ENCODE peak calls at places on chromosomes 2 and 18, in seven cellular contexts. One of them, this sample, is unnamed.

GRCh38 chr2:24830351-24830750 is 37.1 kb downstream of the CENPO start:
- DNase-seq in SK-N-SH: peak; percentile 41
- DNase-seq in GM23248: peak; percentile 25
- DNase-seq in PC-3: peak; percentile 24
- DNase-seq in HCT116: peak; percentile 10
- DNase-seq in MM.1S: no peak
- DNase-seq in GM23338: peak; percentile 55
- DNase-seq in this sample: no peak

GRCh38 chr2:145380436-145381017 is 860.6 kb upstream of the ZEB2 start:
- DNase-seq in PC-3: peak; percentile 84
- DNase-seq in GM23338: no peak
- DNase-seq in SK-N-SH: no peak
- DNase-seq in GM23248: peak; percentile 69
- DNase-seq in MM.1S: no peak
- DNase-seq in HCT116: peak; percentile 12
- DNase-seq in this sample: no peak

GRCh38 chr2:184879671-184880070 is 281.3 kb downstream of the ZNF804A start:
- DNase-seq in HCT116: no peak
- DNase-seq in GM23248: peak; percentile 7
- DNase-seq in SK-N-SH: no peak
- DNase-seq in MM.1S: no peak
- DNase-seq in GM23338: no peak
- DNase-seq in PC-3: peak; percentile 54
- DNase-seq in this sample: no peak

GRCh38 chr18:31497711-31498449 is at the start of gene DSG2:
- DNase-seq in SK-N-SH: peak; percentile 72
- DNase-seq in GM23338: peak; percentile 90
- DNase-seq in MM.1S: peak; percentile 67
- DNase-seq in GM23248: peak; percentile 24
- DNase-seq in HCT116: no peak
- DNase-seq in PC-3: peak; percentile 59
- DNase-seq in this sample: no peak

GRCh38 chr2:229416116-229416694 is 145.1 kb upstream of the PID1 start:
- DNase-seq in PC-3: no peak
- DNase-seq in HCT116: no peak
- DNase-seq in GM23338: no peak
- DNase-seq in GM23248: peak; percentile 71
- DNase-seq in SK-N-SH: no peak
- DNase-seq in MM.1S: no peak
- DNase-seq in this sample: no peak

GRCh38 chr2:232026941-232027340 is 65.4 kb downstream of the DIS3L2 start:
- DNase-seq in MM.1S: peak; percentile 88
- DNase-seq in HCT116: no peak
- DNase-seq in GM23338: no peak
- DNase-seq in GM23248: no peak
- DNase-seq in SK-N-SH: no peak
- DNase-seq in PC-3: no peak
- DNase-seq in this sample: no peak

GRCh38 chr2:218983263-218983970 is 1.6 kb downstream of the FEV start:
- DNase-seq in HCT116: no peak
- DNase-seq in SK-N-SH: peak; percentile 68
- DNase-seq in PC-3: no peak
- DNase-seq in GM23248: no peak
- DNase-seq in MM.1S: peak; percentile 5
- DNase-seq in GM23338: peak; percentile 38
- DNase-seq in this sample: no peak

GRCh38 chr2:176562359-176563043 is 293.3 kb downstream of the MTX2 start:
- DNase-seq in GM23338: no peak
- DNase-seq in PC-3: peak; percentile 73
- DNase-seq in GM23248: peak; percentile 91
- DNase-seq in SK-N-SH: no peak
- DNase-seq in HCT116: no peak
- DNase-seq in MM.1S: no peak
- DNase-seq in this sample: no peak

GRCh38 chr2:12674644-12675328 is 42.0 kb upstream of the TRIB2 start:
- DNase-seq in MM.1S: no peak
- DNase-seq in HCT116: no peak
- DNase-seq in SK-N-SH: no peak
- DNase-seq in PC-3: no peak
- DNase-seq in GM23248: no peak
- DNase-seq in GM23338: no peak
- DNase-seq in this sample: no peak
- TF ChIP-seq EZH2phosphoT487 in MM.1S: no peak
- TF ChIP-seq EZH2phosphoT487 in HCT116: no peak
- TF ChIP-seq EZH2phosphoT487 in SK-N-SH: no peak
- TF ChIP-seq EZH2phosphoT487 in PC-3: no peak
- TF ChIP-seq EZH2phosphoT487 in GM23248: no peak
- TF ChIP-seq EZH2phosphoT487 in GM23338: no peak
- TF ChIP-seq EZH2phosphoT487 in this sample: no peak

GRCh38 chr2:190546734-190547133 is 12.2 kb upstream of the NEMP2 start:
- DNase-seq in HCT116: no peak
- DNase-seq in GM23248: no peak
- DNase-seq in PC-3: no peak
- DNase-seq in SK-N-SH: no peak
- DNase-seq in GM23338: no peak
- DNase-seq in MM.1S: no peak
- DNase-seq in this sample: no peak

GRCh38 chr2:190547914-190548313 is 13.4 kb upstream of the NEMP2 start:
- DNase-seq in HCT116: no peak
- DNase-seq in GM23248: no peak
- DNase-seq in SK-N-SH: no peak
- DNase-seq in GM23338: no peak
- DNase-seq in MM.1S: no peak
- DNase-seq in PC-3: no peak
- DNase-seq in this sample: no peak

GRCh38 chr2:190545082-190545481 is 10.6 kb upstream of the NEMP2 start:
- DNase-seq in MM.1S: no peak
- DNase-seq in HCT116: no peak
- DNase-seq in PC-3: no peak
- DNase-seq in SK-N-SH: no peak
- DNase-seq in GM23338: no peak
- DNase-seq in GM23248: no peak
- DNase-seq in this sample: no peak

GRCh38 chr2:190550137-190550536 is 15.6 kb upstream of the NEMP2 start:
- DNase-seq in MM.1S: no peak
- DNase-seq in HCT116: no peak
- DNase-seq in GM23248: no peak
- DNase-seq in GM23338: peak; percentile 44
- DNase-seq in PC-3: no peak
- DNase-seq in SK-N-SH: no peak
- DNase-seq in this sample: no peak

GRCh38 chr2:190545756-190546385 is 11.3 kb upstream of the NEMP2 start:
- DNase-seq in PC-3: no peak
- DNase-seq in SK-N-SH: no peak
- DNase-seq in GM23338: no peak
- DNase-seq in GM23248: no peak
- DNase-seq in MM.1S: no peak
- DNase-seq in HCT116: no peak
- DNase-seq in this sample: no peak
- H3K4me3 ChIP-seq in PC-3: no peak overlapping the region
- H3K4me3 ChIP-seq in SK-N-SH: no peak overlapping the region
- H3K4me3 ChIP-seq in GM23338: no peak overlapping the region
- H3K4me3 ChIP-seq in GM23248: no peak overlapping the region
- H3K4me3 ChIP-seq in MM.1S: no peak overlapping the region
- H3K4me3 ChIP-seq in HCT116: no peak overlapping the region
- H3K4me3 ChIP-seq in this sample: no peak overlapping the region

DNA sequence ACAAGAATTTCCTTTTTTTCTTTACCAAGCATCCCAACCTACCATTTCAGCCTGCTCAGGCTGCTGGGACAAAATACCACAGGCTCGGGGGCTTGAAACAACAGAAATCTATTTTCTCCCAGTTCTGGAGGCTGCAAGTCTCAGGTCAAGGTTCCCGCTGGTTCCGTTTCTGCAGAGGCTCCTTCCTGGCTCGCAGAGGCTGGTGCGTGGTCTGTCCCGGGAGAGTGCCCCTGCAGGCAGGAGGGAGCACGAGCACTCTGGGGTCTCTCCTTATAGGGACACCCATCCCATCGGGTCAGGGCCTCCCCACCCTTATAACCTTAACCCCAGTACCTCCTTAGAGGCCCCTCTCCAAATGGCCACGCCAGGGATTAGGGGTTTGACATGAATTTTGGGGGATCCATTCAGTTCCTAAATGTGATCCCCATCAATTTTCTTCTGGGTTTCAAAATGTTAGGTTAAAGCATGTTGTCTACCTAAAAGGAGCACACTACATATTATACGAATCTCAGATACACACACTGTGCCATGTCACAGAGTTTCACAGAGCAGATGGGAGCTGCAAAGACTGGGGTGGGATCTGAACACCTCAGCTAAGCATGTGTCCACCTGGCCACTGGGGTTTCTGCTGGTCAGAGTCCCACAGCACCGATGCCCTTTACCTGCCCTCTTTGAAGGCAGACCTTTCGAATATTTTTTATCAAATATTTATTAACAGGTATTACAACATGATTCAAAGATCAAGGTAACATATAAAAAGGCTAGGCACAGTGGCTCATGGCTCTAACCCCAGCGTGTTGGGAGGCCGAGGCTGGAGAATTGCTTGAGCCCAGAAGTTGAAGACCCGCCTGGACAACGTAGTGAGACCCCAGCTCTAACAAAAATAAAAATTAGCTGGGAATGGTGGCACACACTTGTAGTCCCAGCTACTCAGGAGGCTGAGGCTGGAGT is 17.6 kb upstream of the ADI1 start:
- DNase-seq in SK-N-SH: peak; percentile 77
- DNase-seq in HCT116: peak; percentile 26
- DNase-seq in GM23248: peak; percentile 83
- DNase-seq in MM.1S: no peak
- DNase-seq in PC-3: peak; percentile 37
- DNase-seq in GM23338: peak; percentile 83
- DNase-seq in this sample: peak; percentile 83
- TF ChIP-seq EZH2phosphoT487 in SK-N-SH: no peak
- TF ChIP-seq EZH2phosphoT487 in HCT116: no peak
- TF ChIP-seq EZH2phosphoT487 in GM23248: no peak
- TF ChIP-seq EZH2phosphoT487 in MM.1S: no peak
- TF ChIP-seq EZH2phosphoT487 in PC-3: no peak
- TF ChIP-seq EZH2phosphoT487 in GM23338: no peak
- TF ChIP-seq EZH2phosphoT487 in this sample: no peak

DNA sequence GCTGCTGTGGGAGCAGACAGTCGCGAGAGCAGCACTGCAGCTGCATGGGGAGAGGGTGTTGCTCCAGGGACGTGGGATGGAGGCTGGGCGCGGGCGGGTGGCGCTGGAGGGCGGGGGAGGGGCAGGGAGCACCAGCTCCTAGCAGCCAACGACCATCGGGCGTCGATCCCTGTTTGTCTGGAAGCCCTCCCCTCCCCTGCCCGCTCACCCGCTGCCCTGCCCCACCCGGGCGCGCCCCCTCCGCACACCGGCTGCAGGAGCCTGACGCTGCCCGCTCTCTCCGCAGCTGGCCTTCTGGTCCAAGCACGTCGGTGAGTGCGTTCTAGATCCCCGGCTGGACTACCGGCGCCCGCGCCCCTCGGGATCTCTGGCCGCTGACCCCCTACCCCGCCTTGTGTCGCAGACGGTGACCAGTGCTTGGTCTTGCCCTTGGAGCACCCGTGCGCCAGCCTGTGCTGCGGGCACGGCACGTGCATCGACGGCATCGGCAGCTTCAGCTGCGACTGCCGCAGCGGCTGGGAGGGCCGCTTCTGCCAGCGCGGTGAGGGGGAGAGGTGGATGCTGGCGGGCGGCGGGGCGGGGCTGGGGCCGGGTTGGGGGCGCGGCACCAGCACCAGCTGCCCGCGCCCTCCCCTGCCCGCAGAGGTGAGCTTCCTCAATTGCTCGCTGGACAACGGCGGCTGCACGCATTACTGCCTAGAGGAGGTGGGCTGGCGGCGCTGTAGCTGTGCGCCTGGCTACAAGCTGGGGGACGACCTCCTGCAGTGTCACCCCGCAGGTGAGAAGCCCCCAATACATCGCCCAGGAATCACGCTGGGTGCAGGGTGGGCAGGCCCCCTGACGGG is 4.6 kb downstream of the PROC start:
- DNase-seq in GM23248: peak; percentile 39
- DNase-seq in HCT116: no peak
- DNase-seq in MM.1S: no peak
- DNase-seq in PC-3: no peak
- DNase-seq in GM23338: peak; percentile 77
- DNase-seq in SK-N-SH: peak; percentile 78
- DNase-seq in this sample: no peak
- H3K4me3 ChIP-seq in GM23248: peak overlapping the region; percentile 66
- H3K4me3 ChIP-seq in HCT116: peak overlapping the region; percentile 35
- H3K4me3 ChIP-seq in MM.1S: no peak overlapping the region
- H3K4me3 ChIP-seq in PC-3: peak overlapping the region; percentile 67
- H3K4me3 ChIP-seq in GM23338: peak overlapping the region; percentile 88
- H3K4me3 ChIP-seq in SK-N-SH: peak overlapping the region; percentile 65
- H3K4me3 ChIP-seq in this sample: no peak overlapping the region

GRCh38 chr2:214489702-214490101 is 78.8 kb downstream of the VWC2L start:
- DNase-seq in GM23248: no peak
- DNase-seq in SK-N-SH: no peak
- DNase-seq in MM.1S: no peak
- DNase-seq in HCT116: no peak
- DNase-seq in PC-3: peak; percentile 19
- DNase-seq in GM23338: no peak
- DNase-seq in this sample: no peak
- TF ChIP-seq EZH2phosphoT487 in GM23248: no peak
- TF ChIP-seq EZH2phosphoT487 in SK-N-SH: no peak
- TF ChIP-seq EZH2phosphoT487 in MM.1S: no peak
- TF ChIP-seq EZH2phosphoT487 in HCT116: no peak
- TF ChIP-seq EZH2phosphoT487 in PC-3: no peak
- TF ChIP-seq EZH2phosphoT487 in GM23338: no peak
- TF ChIP-seq EZH2phosphoT487 in this sample: no peak

DNA sequence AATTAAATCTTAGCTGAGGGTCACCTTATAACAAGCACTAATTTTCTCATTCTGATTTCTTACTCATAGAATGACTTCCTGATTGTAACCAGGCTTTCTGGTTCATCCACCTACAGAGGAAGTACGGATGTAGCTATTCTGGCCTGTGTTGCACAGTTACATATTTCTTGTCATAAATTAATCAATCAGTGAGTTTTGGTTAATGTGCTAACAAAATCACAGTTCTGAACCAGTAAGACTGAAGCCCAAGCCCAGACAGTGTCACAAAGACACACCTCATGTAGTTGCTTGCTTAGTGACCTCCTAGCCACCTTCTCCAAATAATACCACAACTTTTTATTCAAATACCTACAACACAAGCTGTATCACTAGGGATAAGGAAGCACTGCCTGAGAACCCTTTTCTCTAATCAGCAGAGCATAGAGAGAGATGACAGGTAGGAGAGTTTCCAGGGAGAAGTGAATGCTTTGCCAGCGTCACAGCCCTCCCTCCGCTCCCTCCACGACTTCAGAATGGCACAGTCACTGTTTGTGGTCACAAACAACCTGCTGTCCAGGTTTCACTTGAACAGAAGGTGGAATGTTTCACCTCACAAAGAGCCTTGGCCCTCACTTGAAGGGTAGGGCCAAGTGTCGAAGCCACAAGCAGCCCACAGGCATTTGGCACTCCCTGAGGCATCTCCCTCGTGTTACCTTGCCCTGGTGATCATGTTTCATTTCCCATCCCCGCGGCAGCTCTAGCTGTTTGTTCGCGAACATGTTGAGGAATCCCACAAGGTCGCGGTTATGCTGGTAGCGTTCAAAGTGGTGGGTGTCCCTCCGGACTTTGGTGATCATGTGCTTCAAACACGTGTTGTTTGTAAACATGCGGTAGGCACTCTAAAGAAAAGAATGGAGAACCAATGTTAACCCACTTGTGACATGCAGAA is 120.8 kb upstream of the STK17B start:
- DNase-seq in HCT116: peak; percentile 75
- DNase-seq in PC-3: peak; percentile 99
- DNase-seq in GM23248: no peak
- DNase-seq in MM.1S: peak; percentile 96
- DNase-seq in SK-N-SH: no peak
- DNase-seq in GM23338: peak; percentile 42
- DNase-seq in this sample: no peak
- H3K4me3 ChIP-seq in HCT116: no peak overlapping the region
- H3K4me3 ChIP-seq in PC-3: peak overlapping the region; percentile 49
- H3K4me3 ChIP-seq in GM23248: no peak overlapping the region
- H3K4me3 ChIP-seq in MM.1S: peak overlapping the region; percentile 52
- H3K4me3 ChIP-seq in SK-N-SH: no peak overlapping the region
- H3K4me3 ChIP-seq in GM23338: no peak overlapping the region
- H3K4me3 ChIP-seq in this sample: no peak overlapping the region